ENCODE peak calls at places on chromosome 13, in eight cellular contexts. X is OCI-LY7; O is CD8-positive, alpha-beta T cell; U is HFF-Myc; P is CD8-positive, alpha-beta memory T cell; M is sigmoid colon; H is hepatocyte; G is right lobe of liver. N is an unnamed sample.

GRCh38 chr13:112824429-112824828 is 134.6 kb downstream of the ATP11A start:
- DNase-seq in X (no peak), O (no peak), U (no peak), P (no peak), M (no peak), H (no peak), G (no peak), N (no peak)

GRCh38 chr13:73334459-73334858 is 275.7 kb downstream of the KLF5 start:
- DNase-seq in X (no peak), O (no peak), U (no peak), P (no peak), M (no peak), H (no peak), G (no peak), N (no peak)

GRCh38 chr13:110347535-110348308 is 40.6 kb downstream of the COL4A2 start:
- DNase-seq in X (no peak), O (no peak), U (no peak), P (no peak), M (no peak), H (no peak), G (no peak), N (no peak)

GRCh38 chr13:67880916-67881315 is 650.8 kb upstream of the PCDH9 start:
- DNase-seq in X (no peak), O (no peak), U (no peak), P (no peak), M (no peak), H (no peak), G (no peak), N (no peak)

GRCh38 chr13:102587916-102588315 is 8.9 kb upstream of the TPP2 start:
- DNase-seq in X (no peak), O (no peak), U (no peak), P (no peak), M (no peak), H (no peak), G (no peak), N (no peak)

GRCh38 chr13:112680741-112681360 is 9.0 kb upstream of the ATP11A start:
- DNase-seq in X (no peak), O (no peak), U (no peak), P (no peak), M (no peak), H (peak; percentile 4), G (peak; percentile 23), N (no peak)

GRCh38 chr13:32426191-32426980 is 1.5 kb downstream of the N4BP2L1 start:
- DNase-seq in X (peak; percentile 79), O (peak; percentile 31), U (no peak), P (peak; percentile 66), M (no peak), H (no peak), G (peak; percentile 50), N (peak; percentile 75)

GRCh38 chr13:80873589-80873988 is 532.7 kb upstream of the SPRY2 start:
- DNase-seq in X (no peak), O (peak; percentile 0), U (no peak), P (peak; percentile 20), M (no peak), H (no peak), G (no peak), N (peak; percentile 20)

GRCh38 chr13:31982124-31982523 is 49.5 kb upstream of the FRY start:
- DNase-seq in X (no peak), O (no peak), U (peak; percentile 16), P (no peak), M (no peak), H (no peak), G (no peak), N (no peak)

GRCh38 chr13:102260256-102260655 is 141.6 kb downstream of the FGF14 start:
- DNase-seq in X (no peak), O (no peak), U (no peak), P (no peak), M (no peak), H (no peak), G (no peak), N (no peak)

GRCh38 chr13:41224113-41225110 is 30.0 kb upstream of the KBTBD7 start:
- DNase-seq in X (no peak), O (no peak), U (no peak), P (no peak), M (no peak), H (no peak), G (no peak), N (no peak)

GRCh38 chr13:30998548-30999140 is 66.2 kb downstream of the TEX26 start:
- DNase-seq in X (no peak), O (no peak), U (no peak), P (no peak), M (no peak), H (peak; percentile 53), G (no peak), N (no peak)

GRCh38 chr13:43865892-43866291 is 13.6 kb downstream of the CCDC122 start:
- DNase-seq in X (no peak), O (no peak), U (no peak), P (no peak), M (no peak), H (no peak), G (no peak), N (no peak)

GRCh38 chr13:51803018-51803417 is 945 bp downstream of the DHRS12 start:
- DNase-seq in X (no peak), O (no peak), U (no peak), P (no peak), M (peak; percentile 76), H (no peak), G (no peak), N (no peak)

GRCh38 chr13:51803422-51804294 is at the start of gene DHRS12:
- DNase-seq in X (peak; percentile 92), O (peak; percentile 77), U (no peak), P (peak; percentile 94), M (peak; percentile 97), H (peak; percentile 96), G (peak; percentile 95), N (peak; percentile 71)

GRCh38 chr13:51804295-51805172 is 571 bp upstream of the DHRS12 start:
- DNase-seq in X (no peak), O (no peak), U (no peak), P (no peak), M (peak; percentile 75), H (peak; percentile 32), G (no peak), N (no peak)

GRCh38 chr13:51801631-51802099 is 2.3 kb downstream of the DHRS12 start:
- DNase-seq in X (no peak), O (no peak), U (no peak), P (no peak), M (peak; percentile 92), H (no peak), G (peak; percentile 93), N (no peak)

DNA sequence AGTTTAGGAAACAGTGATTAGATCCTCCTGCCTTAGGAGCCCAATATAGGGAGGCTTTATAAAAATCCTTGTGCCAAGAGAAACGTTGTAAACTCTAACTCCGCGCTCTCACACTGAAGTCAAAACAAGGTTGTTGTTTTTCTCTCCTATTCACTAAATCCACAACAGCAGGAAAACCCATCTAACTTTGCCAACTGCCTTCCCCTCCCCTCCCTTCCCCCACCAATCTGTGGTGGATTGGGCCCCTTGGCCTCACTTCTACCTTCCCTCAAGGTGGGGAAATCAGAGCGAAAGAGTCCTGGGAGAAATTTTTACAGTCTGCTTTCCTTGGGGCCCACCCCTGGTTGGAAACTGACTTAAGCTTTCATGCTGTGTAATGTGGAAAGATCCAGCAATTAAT is 1.4 kb downstream of the DHRS12 start:
- DNase-seq in X (no peak), O (no peak), U (no peak), P (no peak), M (peak; percentile 41), H (no peak), G (no peak), N (no peak)
- H3K4me3 ChIP-seq in X (peak overlapping the region; percentile 84), O (peak overlapping the region; percentile 79), U (no peak overlapping the region), P (peak overlapping the region; percentile 68), M (peak overlapping the region; percentile 53), H (no peak overlapping the region), G (no peak overlapping the region), N (no peak overlapping the region)

GRCh38 chr13:51832471-51833152 is 12.4 kb downstream of the TMEM272 start:
- DNase-seq in X (peak; percentile 83), O (peak; percentile 46), U (no peak), P (peak; percentile 60), M (no peak), H (no peak), G (no peak), N (peak; percentile 64)
- H3K4me3 ChIP-seq in X (peak overlapping the region; percentile 41), O (no peak overlapping the region), U (no peak overlapping the region), P (no peak overlapping the region), M (no peak overlapping the region), H (no peak overlapping the region), G (no peak overlapping the region), N (no peak overlapping the region)

DNA sequence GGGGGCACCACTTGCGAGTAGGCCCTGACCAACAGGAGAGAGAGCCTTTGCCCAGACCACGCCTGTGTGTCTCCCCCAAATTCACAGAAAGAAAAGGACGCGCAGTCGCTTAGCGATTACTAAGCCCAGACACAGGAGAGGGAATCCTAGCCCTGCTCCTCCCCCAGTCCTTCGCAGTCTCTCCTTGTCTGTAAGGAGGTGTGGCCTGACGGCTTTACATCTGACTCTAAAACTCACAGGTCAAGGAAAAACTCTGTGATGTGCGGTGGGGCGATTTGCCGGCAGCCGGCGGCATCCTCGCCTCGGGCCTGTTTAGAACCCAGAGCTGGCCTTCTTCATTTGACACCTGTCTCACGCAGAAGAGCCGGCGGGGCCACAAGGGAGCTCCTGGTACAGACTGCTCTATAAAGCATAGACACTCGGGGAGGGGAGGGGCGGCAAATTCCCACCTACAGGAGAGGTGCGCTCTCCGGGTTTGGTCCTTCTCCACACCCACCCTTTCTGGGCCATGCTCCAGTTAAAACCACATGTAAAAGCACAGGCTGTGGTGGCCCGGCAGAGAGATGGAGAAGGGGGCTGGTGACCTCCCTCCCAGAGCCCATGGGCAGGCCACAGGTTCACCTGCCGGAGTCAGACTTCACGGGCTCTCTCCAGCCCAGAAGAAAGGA is 17.8 kb downstream of the GPR12 start:
- DNase-seq in X (no peak), O (no peak), U (no peak), P (no peak), M (no peak), H (no peak), G (no peak), N (no peak)
- H3K4me3 ChIP-seq in X (no peak overlapping the region), O (no peak overlapping the region), U (no peak overlapping the region), P (no peak overlapping the region), M (no peak overlapping the region), H (no peak overlapping the region), G (no peak overlapping the region), N (no peak overlapping the region)

GRCh38 chr13:28138756-28139470 is 568 bp downstream of the PAN3 start:
- DNase-seq in X (peak; percentile 84), O (peak; percentile 81), U (peak; percentile 77), P (peak; percentile 84), M (peak; percentile 93), H (peak; percentile 93), G (peak; percentile 89), N (peak; percentile 95)

GRCh38 chr13:28136916-28137315 is 1.4 kb upstream of the PAN3 start:
- DNase-seq in X (peak; percentile 10), O (no peak), U (no peak), P (no peak), M (no peak), H (peak; percentile 6), G (no peak), N (peak; percentile 44)

GRCh38 chr13:28140433-28141125 is 2.2 kb downstream of the PAN3 start:
- DNase-seq in X (no peak), O (no peak), U (no peak), P (no peak), M (no peak), H (peak; percentile 6), G (no peak), N (no peak)

GRCh38 chr13:28137556-28137955 is 789 bp upstream of the PAN3 start:
- DNase-seq in X (no peak), O (no peak), U (no peak), P (no peak), M (no peak), H (no peak), G (no peak), N (no peak)

GRCh38 chr13:28138012-28138755 is at the start of gene PAN3:
- DNase-seq in X (peak; percentile 95), O (peak; percentile 90), U (peak; percentile 56), P (peak; percentile 91), M (peak; percentile 95), H (peak; percentile 97), G (peak; percentile 94), N (peak; percentile 85)
- H3K4me3 ChIP-seq in X (peak within 1 kb of the TSS; percentile 100), O (peak within 1 kb of the TSS; percentile 67), U (peak within 1 kb of the TSS; percentile 87), P (peak within 1 kb of the TSS; percentile 81), M (peak within 1 kb of the TSS; percentile 99), H (peak within 1 kb of the TSS; percentile 97), G (peak within 1 kb of the TSS; percentile 87), N (peak within 1 kb of the TSS; percentile 97)